ENCODE peak calls at places on chromosomes 13 and 19, in nine cellular contexts. One of them, this sample, is unnamed.

GRCh38 chr13:113625965-113626661 is 31.9 kb downstream of the ATP4B start:
- DNase-seq in MCF 10A: no peak
- DNase-seq in fibroblast of villous mesenchyme: peak
- DNase-seq in mesothelial cell of epicardium: no peak
- DNase-seq in ascending aorta: no peak
- DNase-seq in progenitor cell of endocrine pancreas: no peak
- DNase-seq in heart right ventricle: peak
- DNase-seq in neural progenitor cell: no peak
- DNase-seq in PC-3: no peak
- DNase-seq in this sample: no peak

GRCh38 chr19:7652061-7652641 is 15.2 kb downstream of the STXBP2 start:
- DNase-seq in MCF 10A: peak
- DNase-seq in fibroblast of villous mesenchyme: peak
- DNase-seq in mesothelial cell of epicardium: peak
- DNase-seq in ascending aorta: peak
- DNase-seq in progenitor cell of endocrine pancreas: peak
- DNase-seq in heart right ventricle: peak
- DNase-seq in neural progenitor cell: peak
- DNase-seq in PC-3: peak
- DNase-seq in this sample: peak

GRCh38 chr19:16066611-16067104 is 9.6 kb upstream of the TPM4 start:
- DNase-seq in MCF 10A: peak
- DNase-seq in fibroblast of villous mesenchyme: peak
- DNase-seq in mesothelial cell of epicardium: no peak
- DNase-seq in ascending aorta: no peak
- DNase-seq in progenitor cell of endocrine pancreas: no peak
- DNase-seq in heart right ventricle: no peak
- DNase-seq in neural progenitor cell: no peak
- DNase-seq in PC-3: peak
- DNase-seq in this sample: no peak

GRCh38 chr19:10421981-10422461 is 1.7 kb downstream of the PDE4A start:
- DNase-seq in MCF 10A: no peak
- DNase-seq in fibroblast of villous mesenchyme: no peak
- DNase-seq in mesothelial cell of epicardium: no peak
- DNase-seq in ascending aorta: no peak
- DNase-seq in progenitor cell of endocrine pancreas: no peak
- DNase-seq in heart right ventricle: no peak
- DNase-seq in neural progenitor cell: no peak
- DNase-seq in PC-3: no peak
- DNase-seq in this sample: no peak

GRCh38 chr19:17686592-17687042 is 1.5 kb downstream of the UNC13A start:
- DNase-seq in MCF 10A: peak
- DNase-seq in fibroblast of villous mesenchyme: no peak
- DNase-seq in mesothelial cell of epicardium: no peak
- DNase-seq in ascending aorta: no peak
- DNase-seq in progenitor cell of endocrine pancreas: no peak
- DNase-seq in heart right ventricle: peak
- DNase-seq in neural progenitor cell: peak
- DNase-seq in PC-3: peak
- DNase-seq in this sample: no peak

GRCh38 chr13:63088226-63088625 is 1672.6 kb upstream of the PCDH20 start:
- DNase-seq in MCF 10A: no peak
- DNase-seq in fibroblast of villous mesenchyme: no peak
- DNase-seq in mesothelial cell of epicardium: no peak
- DNase-seq in ascending aorta: no peak
- DNase-seq in progenitor cell of endocrine pancreas: no peak
- DNase-seq in heart right ventricle: no peak
- DNase-seq in neural progenitor cell: no peak
- DNase-seq in PC-3: no peak
- DNase-seq in this sample: no peak

GRCh38 chr19:42089772-42090171 is 13.8 kb downstream of the ZNF574 start:
- DNase-seq in MCF 10A: no peak
- DNase-seq in fibroblast of villous mesenchyme: no peak
- DNase-seq in mesothelial cell of epicardium: no peak
- DNase-seq in ascending aorta: no peak
- DNase-seq in progenitor cell of endocrine pancreas: no peak
- DNase-seq in heart right ventricle: no peak
- DNase-seq in neural progenitor cell: no peak
- DNase-seq in PC-3: no peak
- DNase-seq in this sample: no peak

GRCh38 chr13:79560954-79561353 is 80.0 kb downstream of the NDFIP2 start:
- DNase-seq in MCF 10A: peak
- DNase-seq in fibroblast of villous mesenchyme: no peak
- DNase-seq in mesothelial cell of epicardium: no peak
- DNase-seq in ascending aorta: no peak
- DNase-seq in progenitor cell of endocrine pancreas: no peak
- DNase-seq in heart right ventricle: no peak
- DNase-seq in neural progenitor cell: no peak
- DNase-seq in PC-3: peak
- DNase-seq in this sample: no peak

GRCh38 chr19:23799321-23799720 is 40.6 kb upstream of the ZNF681 start:
- DNase-seq in MCF 10A: no peak
- DNase-seq in fibroblast of villous mesenchyme: no peak
- DNase-seq in mesothelial cell of epicardium: no peak
- DNase-seq in ascending aorta: no peak
- DNase-seq in progenitor cell of endocrine pancreas: no peak
- DNase-seq in heart right ventricle: no peak
- DNase-seq in neural progenitor cell: no peak
- DNase-seq in PC-3: no peak
- DNase-seq in this sample: no peak

GRCh38 chr13:100156786-100157185 is 67.9 kb downstream of the PCCA start:
- DNase-seq in MCF 10A: peak
- DNase-seq in fibroblast of villous mesenchyme: no peak
- DNase-seq in mesothelial cell of epicardium: no peak
- DNase-seq in ascending aorta: no peak
- DNase-seq in progenitor cell of endocrine pancreas: no peak
- DNase-seq in heart right ventricle: no peak
- DNase-seq in neural progenitor cell: no peak
- DNase-seq in PC-3: peak
- DNase-seq in this sample: no peak
- TF ChIP-seq CTCF in MCF 10A: no peak
- TF ChIP-seq CTCF in fibroblast of villous mesenchyme: no peak
- TF ChIP-seq CTCF in mesothelial cell of epicardium: no peak
- TF ChIP-seq CTCF in ascending aorta: no peak
- TF ChIP-seq CTCF in progenitor cell of endocrine pancreas: no peak
- TF ChIP-seq CTCF in heart right ventricle: no peak
- TF ChIP-seq CTCF in neural progenitor cell: no peak
- TF ChIP-seq CTCF in PC-3: no peak
- TF ChIP-seq CTCF in this sample: no peak

GRCh38 chr19:5897189-5897969 is 6.2 kb downstream of the NDUFA11 start:
- DNase-seq in MCF 10A: no peak
- DNase-seq in fibroblast of villous mesenchyme: no peak
- DNase-seq in mesothelial cell of epicardium: no peak
- DNase-seq in ascending aorta: no peak
- DNase-seq in progenitor cell of endocrine pancreas: no peak
- DNase-seq in heart right ventricle: no peak
- DNase-seq in neural progenitor cell: no peak
- DNase-seq in PC-3: no peak
- DNase-seq in this sample: no peak
- TF ChIP-seq CTCF in MCF 10A: peak
- TF ChIP-seq CTCF in fibroblast of villous mesenchyme: no peak
- TF ChIP-seq CTCF in mesothelial cell of epicardium: no peak
- TF ChIP-seq CTCF in ascending aorta: no peak
- TF ChIP-seq CTCF in progenitor cell of endocrine pancreas: no peak
- TF ChIP-seq CTCF in heart right ventricle: no peak
- TF ChIP-seq CTCF in neural progenitor cell: peak
- TF ChIP-seq CTCF in PC-3: peak
- TF ChIP-seq CTCF in this sample: no peak

DNA sequence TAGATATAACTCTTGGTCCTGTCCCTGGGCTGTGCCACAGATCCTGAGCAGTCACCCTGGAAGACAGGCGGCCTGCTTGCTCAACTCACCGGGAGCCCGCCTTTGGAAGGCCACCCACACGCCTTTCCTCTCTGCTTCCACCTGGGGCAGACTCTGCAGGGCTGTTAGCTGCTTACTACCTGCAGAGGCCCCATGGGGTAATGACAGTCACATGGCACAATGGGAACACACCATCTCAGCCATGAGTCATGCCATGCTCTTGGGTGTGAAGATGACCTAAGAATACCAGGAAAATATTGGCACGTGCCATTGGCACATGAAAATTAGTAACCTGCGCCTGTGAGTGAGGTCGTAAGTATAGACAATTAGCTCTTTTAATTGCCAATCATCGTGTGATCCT is 108.6 kb downstream of the COL4A2 start:
- DNase-seq in MCF 10A: peak
- DNase-seq in fibroblast of villous mesenchyme: no peak
- DNase-seq in mesothelial cell of epicardium: no peak
- DNase-seq in ascending aorta: no peak
- DNase-seq in progenitor cell of endocrine pancreas: no peak
- DNase-seq in heart right ventricle: no peak
- DNase-seq in neural progenitor cell: no peak
- DNase-seq in PC-3: peak
- DNase-seq in this sample: no peak
- TF ChIP-seq CTCF in MCF 10A: no peak
- TF ChIP-seq CTCF in fibroblast of villous mesenchyme: no peak
- TF ChIP-seq CTCF in mesothelial cell of epicardium: no peak
- TF ChIP-seq CTCF in ascending aorta: no peak
- TF ChIP-seq CTCF in progenitor cell of endocrine pancreas: no peak
- TF ChIP-seq CTCF in heart right ventricle: no peak
- TF ChIP-seq CTCF in neural progenitor cell: no peak
- TF ChIP-seq CTCF in PC-3: peak
- TF ChIP-seq CTCF in this sample: no peak

GRCh38 chr13:49235856-49236431 is 11.8 kb upstream of the CDADC1 start:
- DNase-seq in MCF 10A: no peak
- DNase-seq in fibroblast of villous mesenchyme: no peak
- DNase-seq in mesothelial cell of epicardium: no peak
- DNase-seq in ascending aorta: no peak
- DNase-seq in progenitor cell of endocrine pancreas: no peak
- DNase-seq in heart right ventricle: no peak
- DNase-seq in neural progenitor cell: no peak
- DNase-seq in PC-3: no peak
- DNase-seq in this sample: no peak

GRCh38 chr13:49234741-49235140 is 13.0 kb upstream of the CDADC1 start:
- DNase-seq in MCF 10A: no peak
- DNase-seq in fibroblast of villous mesenchyme: no peak
- DNase-seq in mesothelial cell of epicardium: no peak
- DNase-seq in ascending aorta: no peak
- DNase-seq in progenitor cell of endocrine pancreas: no peak
- DNase-seq in heart right ventricle: no peak
- DNase-seq in neural progenitor cell: no peak
- DNase-seq in PC-3: no peak
- DNase-seq in this sample: no peak

GRCh38 chr13:49238621-49239020 is 9.1 kb upstream of the CDADC1 start:
- DNase-seq in MCF 10A: no peak
- DNase-seq in fibroblast of villous mesenchyme: no peak
- DNase-seq in mesothelial cell of epicardium: no peak
- DNase-seq in ascending aorta: no peak
- DNase-seq in progenitor cell of endocrine pancreas: no peak
- DNase-seq in heart right ventricle: no peak
- DNase-seq in neural progenitor cell: no peak
- DNase-seq in PC-3: peak
- DNase-seq in this sample: no peak

GRCh38 chr13:49241296-49241695 is 6.4 kb upstream of the CDADC1 start:
- DNase-seq in MCF 10A: no peak
- DNase-seq in fibroblast of villous mesenchyme: no peak
- DNase-seq in mesothelial cell of epicardium: no peak
- DNase-seq in ascending aorta: no peak
- DNase-seq in progenitor cell of endocrine pancreas: no peak
- DNase-seq in heart right ventricle: no peak
- DNase-seq in neural progenitor cell: no peak
- DNase-seq in PC-3: no peak
- DNase-seq in this sample: no peak

DNA sequence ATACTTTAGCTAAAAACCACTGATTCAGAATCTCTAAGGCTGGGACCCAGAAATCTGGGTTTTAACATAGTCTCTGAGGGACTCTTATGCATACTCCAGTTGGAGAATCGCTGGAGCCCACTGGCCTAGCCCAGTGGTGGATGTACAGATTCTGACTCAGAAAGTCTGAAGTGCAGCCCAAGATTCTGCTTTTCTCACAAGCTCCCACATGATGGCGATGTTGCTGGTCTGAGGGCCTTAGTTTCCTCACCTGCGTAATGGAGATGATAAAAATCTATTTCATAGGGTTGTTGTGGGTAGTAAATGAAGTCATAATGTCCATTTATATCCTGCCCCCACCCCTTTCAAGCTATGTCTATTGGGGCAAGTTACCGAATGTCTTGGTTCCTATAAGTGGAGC is 7.7 kb upstream of the CDADC1 start:
- DNase-seq in MCF 10A: peak
- DNase-seq in fibroblast of villous mesenchyme: peak
- DNase-seq in mesothelial cell of epicardium: no peak
- DNase-seq in ascending aorta: no peak
- DNase-seq in progenitor cell of endocrine pancreas: no peak
- DNase-seq in heart right ventricle: no peak
- DNase-seq in neural progenitor cell: peak
- DNase-seq in PC-3: peak
- DNase-seq in this sample: no peak
- TF ChIP-seq CTCF in MCF 10A: peak
- TF ChIP-seq CTCF in fibroblast of villous mesenchyme: peak
- TF ChIP-seq CTCF in mesothelial cell of epicardium: no peak
- TF ChIP-seq CTCF in ascending aorta: peak
- TF ChIP-seq CTCF in progenitor cell of endocrine pancreas: peak
- TF ChIP-seq CTCF in heart right ventricle: peak
- TF ChIP-seq CTCF in neural progenitor cell: peak
- TF ChIP-seq CTCF in PC-3: peak
- TF ChIP-seq CTCF in this sample: peak

GRCh38 chr13:37412271-37412683 is 186.3 kb downstream of the POSTN start:
- DNase-seq in MCF 10A: no peak
- DNase-seq in fibroblast of villous mesenchyme: peak
- DNase-seq in mesothelial cell of epicardium: no peak
- DNase-seq in ascending aorta: no peak
- DNase-seq in progenitor cell of endocrine pancreas: no peak
- DNase-seq in heart right ventricle: no peak
- DNase-seq in neural progenitor cell: no peak
- DNase-seq in PC-3: no peak
- DNase-seq in this sample: no peak

GRCh38 chr13:37406031-37406430 is 192.5 kb downstream of the POSTN start:
- DNase-seq in MCF 10A: no peak
- DNase-seq in fibroblast of villous mesenchyme: no peak
- DNase-seq in mesothelial cell of epicardium: no peak
- DNase-seq in ascending aorta: no peak
- DNase-seq in progenitor cell of endocrine pancreas: no peak
- DNase-seq in heart right ventricle: no peak
- DNase-seq in neural progenitor cell: no peak
- DNase-seq in PC-3: no peak
- DNase-seq in this sample: no peak

GRCh38 chr13:37409756-37410155 is 188.8 kb downstream of the POSTN start:
- DNase-seq in MCF 10A: no peak
- DNase-seq in fibroblast of villous mesenchyme: peak
- DNase-seq in mesothelial cell of epicardium: no peak
- DNase-seq in ascending aorta: no peak
- DNase-seq in progenitor cell of endocrine pancreas: no peak
- DNase-seq in heart right ventricle: no peak
- DNase-seq in neural progenitor cell: no peak
- DNase-seq in PC-3: no peak
- DNase-seq in this sample: no peak

GRCh38 chr13:37403776-37404497 is 194.6 kb downstream of the POSTN start:
- DNase-seq in MCF 10A: no peak
- DNase-seq in fibroblast of villous mesenchyme: peak
- DNase-seq in mesothelial cell of epicardium: no peak
- DNase-seq in ascending aorta: no peak
- DNase-seq in progenitor cell of endocrine pancreas: no peak
- DNase-seq in heart right ventricle: no peak
- DNase-seq in neural progenitor cell: no peak
- DNase-seq in PC-3: no peak
- DNase-seq in this sample: no peak

DNA sequence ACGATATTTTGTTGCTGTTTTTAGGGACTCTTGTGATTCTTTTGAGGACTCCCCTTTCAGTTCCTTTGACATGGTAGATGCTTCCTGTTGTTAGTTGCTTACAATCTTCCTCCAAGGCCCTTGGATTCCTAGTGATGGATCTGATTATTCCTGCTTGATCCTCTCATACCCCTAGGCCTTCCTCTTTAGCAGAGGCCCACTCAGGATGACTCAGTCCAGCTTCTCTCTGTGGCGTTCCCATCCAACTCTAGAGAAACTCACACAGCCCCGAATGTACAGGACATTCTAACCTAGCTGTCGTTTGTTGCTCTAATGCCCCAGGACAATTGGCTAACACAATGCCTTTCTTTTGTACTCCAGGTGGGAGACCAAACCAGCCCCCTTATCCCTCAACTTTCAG is 191.4 kb downstream of the POSTN start:
- DNase-seq in MCF 10A: no peak
- DNase-seq in fibroblast of villous mesenchyme: no peak
- DNase-seq in mesothelial cell of epicardium: no peak
- DNase-seq in ascending aorta: no peak
- DNase-seq in progenitor cell of endocrine pancreas: no peak
- DNase-seq in heart right ventricle: no peak
- DNase-seq in neural progenitor cell: peak
- DNase-seq in PC-3: no peak
- DNase-seq in this sample: no peak
- TF ChIP-seq CTCF in MCF 10A: no peak
- TF ChIP-seq CTCF in fibroblast of villous mesenchyme: no peak
- TF ChIP-seq CTCF in mesothelial cell of epicardium: no peak
- TF ChIP-seq CTCF in ascending aorta: no peak
- TF ChIP-seq CTCF in progenitor cell of endocrine pancreas: no peak
- TF ChIP-seq CTCF in heart right ventricle: no peak
- TF ChIP-seq CTCF in neural progenitor cell: no peak
- TF ChIP-seq CTCF in PC-3: no peak
- TF ChIP-seq CTCF in this sample: no peak

This sample was measured in osteocyte.